ENCODE peak calls at places on chromosomes 2 and 18, in six cellular contexts. One of them, this sample, is unnamed.

GRCh38 chr2:25927357-25927756 is 49.1 kb upstream of the ASXL2 start:
- DNase-seq in SHP77 treated with DMSO at 0.1 percent for 48 hours: no peak
- DNase-seq in NCI-H1092: no peak
- DNase-seq in foreskin melanocyte: no peak
- DNase-seq in effector CD4-positive, alpha-beta T cell: no peak
- DNase-seq in aorta: no peak
- DNase-seq in this sample: no peak

GRCh38 chr2:172893111-172893510 is 157.5 kb downstream of the RAPGEF4 start:
- DNase-seq in SHP77 treated with DMSO at 0.1 percent for 48 hours: no peak
- DNase-seq in NCI-H1092: no peak
- DNase-seq in foreskin melanocyte: no peak
- DNase-seq in effector CD4-positive, alpha-beta T cell: no peak
- DNase-seq in aorta: no peak
- DNase-seq in this sample: no peak

GRCh38 chr2:212721026-212721451 is 182.4 kb upstream of the ERBB4 start:
- DNase-seq in SHP77 treated with DMSO at 0.1 percent for 48 hours: no peak
- DNase-seq in NCI-H1092: no peak
- DNase-seq in foreskin melanocyte: no peak
- DNase-seq in effector CD4-positive, alpha-beta T cell: no peak
- DNase-seq in aorta: peak
- DNase-seq in this sample: no peak

GRCh38 chr2:144358979-144359541 is 160.9 kb downstream of the ZEB2 start:
- DNase-seq in SHP77 treated with DMSO at 0.1 percent for 48 hours: no peak
- DNase-seq in NCI-H1092: no peak
- DNase-seq in foreskin melanocyte: no peak
- DNase-seq in effector CD4-positive, alpha-beta T cell: no peak
- DNase-seq in aorta: no peak
- DNase-seq in this sample: peak

GRCh38 chr2:138874251-138874650 is 94.1 kb upstream of the NXPH2 start:
- DNase-seq in SHP77 treated with DMSO at 0.1 percent for 48 hours: no peak
- DNase-seq in NCI-H1092: no peak
- DNase-seq in foreskin melanocyte: no peak
- DNase-seq in effector CD4-positive, alpha-beta T cell: no peak
- DNase-seq in aorta: no peak
- DNase-seq in this sample: no peak

GRCh38 chr2:56227811-56228210 is 44.0 kb downstream of the CCDC85A start:
- DNase-seq in SHP77 treated with DMSO at 0.1 percent for 48 hours: no peak
- DNase-seq in NCI-H1092: no peak
- DNase-seq in foreskin melanocyte: no peak
- DNase-seq in effector CD4-positive, alpha-beta T cell: no peak
- DNase-seq in aorta: no peak
- DNase-seq in this sample: no peak

GRCh38 chr2:143942486-143942885 is 577.4 kb downstream of the ZEB2 start:
- DNase-seq in SHP77 treated with DMSO at 0.1 percent for 48 hours: no peak
- DNase-seq in NCI-H1092: no peak
- DNase-seq in foreskin melanocyte: no peak
- DNase-seq in effector CD4-positive, alpha-beta T cell: no peak
- DNase-seq in aorta: no peak
- DNase-seq in this sample: no peak

GRCh38 chr2:168459256-168459655 is 3.2 kb downstream of the CERS6 start:
- DNase-seq in SHP77 treated with DMSO at 0.1 percent for 48 hours: no peak
- DNase-seq in NCI-H1092: no peak
- DNase-seq in foreskin melanocyte: no peak
- DNase-seq in effector CD4-positive, alpha-beta T cell: no peak
- DNase-seq in aorta: no peak
- DNase-seq in this sample: no peak

GRCh38 chr2:66717491-66717890 is 282.6 kb downstream of the MEIS1 start:
- DNase-seq in SHP77 treated with DMSO at 0.1 percent for 48 hours: no peak
- DNase-seq in NCI-H1092: no peak
- DNase-seq in foreskin melanocyte: no peak
- DNase-seq in effector CD4-positive, alpha-beta T cell: no peak
- DNase-seq in aorta: no peak
- DNase-seq in this sample: no peak

GRCh38 chr2:29080886-29081743 is 6.8 kb upstream of the PCARE start:
- DNase-seq in SHP77 treated with DMSO at 0.1 percent for 48 hours: no peak
- DNase-seq in NCI-H1092: no peak
- DNase-seq in foreskin melanocyte: no peak
- DNase-seq in effector CD4-positive, alpha-beta T cell: no peak
- DNase-seq in aorta: no peak
- DNase-seq in this sample: peak

GRCh38 chr2:71070294-71071025 is 2.0 kb downstream of the NAGK start:
- DNase-seq in SHP77 treated with DMSO at 0.1 percent for 48 hours: no peak
- DNase-seq in NCI-H1092: no peak
- DNase-seq in foreskin melanocyte: peak
- DNase-seq in effector CD4-positive, alpha-beta T cell: no peak
- DNase-seq in aorta: no peak
- DNase-seq in this sample: peak

GRCh38 chr2:149924028-149924427 is 336.5 kb upstream of the MMADHC start:
- DNase-seq in SHP77 treated with DMSO at 0.1 percent for 48 hours: no peak
- DNase-seq in NCI-H1092: no peak
- DNase-seq in foreskin melanocyte: no peak
- DNase-seq in effector CD4-positive, alpha-beta T cell: no peak
- DNase-seq in aorta: no peak
- DNase-seq in this sample: no peak

GRCh38 chr2:185738679-185739472 is at the start of gene FSIP2:
- DNase-seq in SHP77 treated with DMSO at 0.1 percent for 48 hours: no peak
- DNase-seq in NCI-H1092: no peak
- DNase-seq in foreskin melanocyte: peak
- DNase-seq in effector CD4-positive, alpha-beta T cell: no peak
- DNase-seq in aorta: peak
- DNase-seq in this sample: peak

GRCh38 chr2:232526296-232527055 is 516 bp downstream of the CHRND start:
- DNase-seq in SHP77 treated with DMSO at 0.1 percent for 48 hours: no peak
- DNase-seq in NCI-H1092: no peak
- DNase-seq in foreskin melanocyte: no peak
- DNase-seq in effector CD4-positive, alpha-beta T cell: no peak
- DNase-seq in aorta: no peak
- DNase-seq in this sample: no peak

GRCh38 chr18:58205087-58205779 is 161.2 kb downstream of the NEDD4L start:
- DNase-seq in SHP77 treated with DMSO at 0.1 percent for 48 hours: peak
- DNase-seq in NCI-H1092: no peak
- DNase-seq in foreskin melanocyte: no peak
- DNase-seq in effector CD4-positive, alpha-beta T cell: no peak
- DNase-seq in aorta: no peak
- DNase-seq in this sample: peak

GRCh38 chr2:216404010-216404618 is 8.2 kb upstream of the SMARCAL1 start:
- DNase-seq in SHP77 treated with DMSO at 0.1 percent for 48 hours: no peak
- DNase-seq in NCI-H1092: no peak
- DNase-seq in foreskin melanocyte: peak
- DNase-seq in effector CD4-positive, alpha-beta T cell: peak
- DNase-seq in aorta: no peak
- DNase-seq in this sample: peak

GRCh38 chr2:181683518-181684453 is 3.5 kb upstream of the NEUROD1 start:
- DNase-seq in SHP77 treated with DMSO at 0.1 percent for 48 hours: no peak
- DNase-seq in NCI-H1092: no peak
- DNase-seq in foreskin melanocyte: peak
- DNase-seq in effector CD4-positive, alpha-beta T cell: no peak
- DNase-seq in aorta: no peak
- DNase-seq in this sample: peak

GRCh38 chr2:100722125-100722524 is 97.8 kb upstream of the NPAS2 start:
- DNase-seq in SHP77 treated with DMSO at 0.1 percent for 48 hours: no peak
- DNase-seq in NCI-H1092: no peak
- DNase-seq in foreskin melanocyte: no peak
- DNase-seq in effector CD4-positive, alpha-beta T cell: no peak
- DNase-seq in aorta: no peak
- DNase-seq in this sample: no peak

GRCh38 chr2:226835796-226836547 is at the start of gene RHBDD1:
- DNase-seq in SHP77 treated with DMSO at 0.1 percent for 48 hours: peak
- DNase-seq in NCI-H1092: peak
- DNase-seq in foreskin melanocyte: peak
- DNase-seq in effector CD4-positive, alpha-beta T cell: peak
- DNase-seq in aorta: peak
- DNase-seq in this sample: peak

GRCh38 chr2:26438526-26438925 is 36.8 kb downstream of the DRC1 start:
- DNase-seq in SHP77 treated with DMSO at 0.1 percent for 48 hours: no peak
- DNase-seq in NCI-H1092: no peak
- DNase-seq in foreskin melanocyte: no peak
- DNase-seq in effector CD4-positive, alpha-beta T cell: no peak
- DNase-seq in aorta: no peak
- DNase-seq in this sample: peak

GRCh38 chr18:35457140-35457704 is 40.5 kb downstream of the INO80C start:
- DNase-seq in SHP77 treated with DMSO at 0.1 percent for 48 hours: no peak
- DNase-seq in NCI-H1092: no peak
- DNase-seq in foreskin melanocyte: no peak
- DNase-seq in effector CD4-positive, alpha-beta T cell: no peak
- DNase-seq in aorta: no peak
- DNase-seq in this sample: no peak

GRCh38 chr2:217990791-217991465 is 11.9 kb downstream of the TNS1 start:
- DNase-seq in SHP77 treated with DMSO at 0.1 percent for 48 hours: no peak
- DNase-seq in NCI-H1092: no peak
- DNase-seq in foreskin melanocyte: no peak
- DNase-seq in effector CD4-positive, alpha-beta T cell: no peak
- DNase-seq in aorta: peak
- DNase-seq in this sample: no peak